ENCODE peak calls at places on chromosomes 1 and 21, in six cellular contexts. T, I, S, W, Z and C are unnamed samples.

GRCh38 chr1:112697781-112698201 is 9.1 kb downstream of the RHOC start:
- DNase-seq in T (no peak), I (no peak), S (no peak), W (no peak), Z (no peak), C (no peak)

GRCh38 chr1:10451286-10451685 is 1.5 kb downstream of the CORT start:
- DNase-seq in T (no peak), I (peak), S (no peak), W (no peak), Z (no peak), C (no peak)

GRCh38 chr1:155931332-155932038 is 2.7 kb downstream of the KHDC4 start:
- DNase-seq in T (no peak), I (no peak), S (no peak), W (no peak), Z (no peak), C (no peak)

GRCh38 chr21:42061195-42061865 is 9.8 kb upstream of the UMODL1 start:
- DNase-seq in T (no peak), I (no peak), S (peak), W (peak), Z (peak), C (no peak)

GRCh38 chr1:64519921-64520320 is 50.0 kb downstream of the CACHD1 start:
- DNase-seq in T (no peak), I (no peak), S (no peak), W (no peak), Z (no peak), C (no peak)

GRCh38 chr1:21254335-21254951 is 35.8 kb downstream of the ECE1 start:
- DNase-seq in T (no peak), I (peak), S (no peak), W (no peak), Z (no peak), C (no peak)

GRCh38 chr1:153220606-153221303 is 3.4 kb downstream of the PRR9 start:
- DNase-seq in T (no peak), I (no peak), S (no peak), W (no peak), Z (no peak), C (no peak)

GRCh38 chr1:19735419-19736127 is 64.1 kb downstream of the TMCO4 start:
- DNase-seq in T (peak), I (peak), S (no peak), W (no peak), Z (no peak), C (peak)

GRCh38 chr1:43621386-43621785 is 28.6 kb upstream of the KDM4A start:
- DNase-seq in T (no peak), I (no peak), S (no peak), W (no peak), Z (no peak), C (no peak)